ENCODE peak calls at places on chromosomes 5 and 9, in ten cellular contexts. U, R, G, I, D, B, K, J, L and Y are unnamed samples. For H3K4me1, the result is how much of the 10 kb centered on the place peaks cover.

GRCh38 chr5:82106207-82106606 is 134.4 kb downstream of the ATG10 start:
- DNase-seq in U (no peak), R (no peak), G (no peak), I (no peak), D (no peak), B (no peak), K (no peak), J (no peak), L (no peak), Y (no peak)

GRCh38 chr5:119322948-119323629 is 32.7 kb upstream of the TNFAIP8 start:
- DNase-seq in U (no peak), R (no peak), G (no peak), I (no peak), D (no peak), B (no peak), K (no peak), J (no peak), L (no peak), Y (no peak)

GRCh38 chr5:44845777-44846176 is 37.0 kb downstream of the MRPS30 start:
- DNase-seq in U (no peak), R (no peak), G (no peak), I (no peak), D (no peak), B (no peak), K (no peak), J (no peak), L (no peak), Y (no peak)

GRCh38 chr5:148998174-148998797 is 64.6 kb downstream of the SH3TC2 start:
- DNase-seq in U (no peak), R (peak), G (no peak), I (peak), D (peak), B (peak), K (peak), J (peak), L (peak), Y (peak)

GRCh38 chr5:52607425-52607824 is 180.3 kb upstream of the ITGA1 start:
- DNase-seq in U (no peak), R (no peak), G (no peak), I (no peak), D (no peak), B (no peak), K (no peak), J (no peak), L (no peak), Y (no peak)

GRCh38 chr9:16145196-16145950 is 592.5 kb downstream of the CCDC171 start:
- DNase-seq in U (no peak), R (no peak), G (no peak), I (peak), D (no peak), B (no peak), K (no peak), J (no peak), L (no peak), Y (no peak)

GRCh38 chr5:172904643-172905345 is 54.4 kb upstream of the RPL26L1 start:
- DNase-seq in U (peak), R (no peak), G (peak), I (peak), D (no peak), B (no peak), K (peak), J (peak), L (peak), Y (no peak)

GRCh38 chr9:110261631-110262030 is 5.3 kb upstream of the TXN start:
- DNase-seq in U (no peak), R (no peak), G (no peak), I (no peak), D (no peak), B (no peak), K (no peak), J (no peak), L (no peak), Y (no peak)

GRCh38 chr5:127758884-127759283 is 55.7 kb downstream of the CCDC192 start:
- DNase-seq in U (no peak), R (no peak), G (no peak), I (no peak), D (no peak), B (no peak), K (no peak), J (no peak), L (no peak), Y (no peak)

GRCh38 chr9:111163738-111164399 is 125.6 kb upstream of the LPAR1 start:
- DNase-seq in U (no peak), R (no peak), G (no peak), I (no peak), D (no peak), B (no peak), K (no peak), J (no peak), L (no peak), Y (no peak)

GRCh38 chr9:36913393-36914211 is 120.5 kb downstream of the PAX5 start:
- DNase-seq in U (peak), R (no peak), G (no peak), I (no peak), D (no peak), B (no peak), K (no peak), J (no peak), L (no peak), Y (no peak)

GRCh38 chr9:123606141-123606540 is 250.1 kb downstream of the CRB2 start:
- DNase-seq in U (no peak), R (no peak), G (no peak), I (no peak), D (no peak), B (no peak), K (no peak), J (no peak), L (no peak), Y (no peak)
- H3K4me1 ChIP-seq in U (under half), R (under half), G (under half), I (under half), D (under half), B (half or more), K (under half), J (under half), L (under half), Y (under half)

GRCh38 chr5:88503065-88503394 is 234.4 kb upstream of the TMEM161B start:
- DNase-seq in U (no peak), R (no peak), G (no peak), I (no peak), D (no peak), B (peak), K (no peak), J (no peak), L (no peak), Y (peak)
- H3K4me3 ChIP-seq in U (peak), R (no peak), G (peak), I (peak), D (peak), B (peak), K (peak), J (no peak), L (no peak), Y (peak)

GRCh38 chr9:133107961-133108793 is 12.9 kb downstream of the RALGDS start:
- DNase-seq in U (peak), R (no peak), G (peak), I (no peak), D (no peak), B (no peak), K (no peak), J (no peak), L (no peak), Y (no peak)

GRCh38 chr9:133108794-133109641 is 12.0 kb downstream of the RALGDS start:
- DNase-seq in U (peak), R (no peak), G (peak), I (no peak), D (no peak), B (no peak), K (no peak), J (no peak), L (no peak), Y (no peak)

GRCh38 chr9:133106511-133107244 is 14.4 kb downstream of the RALGDS start:
- DNase-seq in U (peak), R (no peak), G (peak), I (no peak), D (no peak), B (no peak), K (no peak), J (no peak), L (no peak), Y (no peak)

GRCh38 chr9:133105461-133105770 is 15.6 kb downstream of the RALGDS start:
- DNase-seq in U (peak), R (no peak), G (peak), I (no peak), D (no peak), B (no peak), K (no peak), J (no peak), L (no peak), Y (no peak)

DNA sequence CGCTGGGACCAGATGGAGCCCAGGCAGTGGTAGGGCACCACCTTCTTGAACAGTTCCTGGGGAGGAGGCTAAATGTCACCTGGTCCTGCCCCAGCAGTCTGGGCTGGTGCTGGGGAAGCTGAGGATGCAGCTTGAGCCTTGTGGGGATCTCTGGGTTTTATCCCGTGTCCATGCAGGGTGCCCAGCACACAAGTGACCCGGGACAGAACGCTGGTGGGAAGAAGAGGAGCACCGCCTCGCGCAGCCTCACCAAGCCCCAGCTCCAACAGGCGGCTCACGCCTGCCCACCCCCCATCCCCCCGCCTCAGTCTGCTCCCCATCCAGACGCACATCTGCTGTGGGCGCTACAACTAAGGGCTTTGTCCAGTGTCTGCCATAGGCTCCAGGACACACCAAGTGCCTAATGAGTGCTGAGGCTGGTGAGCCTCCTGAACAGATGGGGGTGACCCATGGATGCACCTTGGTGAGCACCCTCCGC is 13.8 kb downstream of the RALGDS start:
- DNase-seq in U (peak), R (no peak), G (no peak), I (no peak), D (no peak), B (no peak), K (no peak), J (no peak), L (no peak), Y (no peak)
- H3K4me1 ChIP-seq in U (under half), R (under half), G (under half), I (under half), D (under half), B (under half), K (under half), J (under half), L (under half), Y (under half)

DNA sequence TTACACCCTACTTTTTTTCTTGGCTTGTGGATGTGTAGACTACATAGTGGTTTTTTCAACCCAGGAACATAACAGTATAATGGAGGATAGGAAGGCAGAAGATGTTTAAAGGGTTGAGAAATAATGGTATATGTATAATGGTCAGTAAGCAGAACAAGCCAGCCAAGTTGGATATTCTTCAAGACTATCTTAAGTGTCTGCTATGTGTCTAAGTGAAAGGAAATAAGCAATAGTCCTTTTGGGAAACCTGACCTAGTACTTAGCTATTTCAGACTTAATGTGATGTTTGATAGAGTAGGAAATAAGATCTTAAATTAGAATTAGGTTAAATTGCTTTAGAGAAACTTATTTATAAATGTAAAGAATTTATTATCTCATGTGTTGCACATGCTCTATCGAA is 85.7 kb downstream of the PTPDC1 start:
- DNase-seq in U (no peak), R (no peak), G (no peak), I (no peak), D (no peak), B (no peak), K (no peak), J (no peak), L (no peak), Y (no peak)
- H3K4me3 ChIP-seq in U (peak), R (no peak), G (peak), I (no peak), D (no peak), B (peak), K (no peak), J (no peak), L (no peak), Y (peak)